ENCODE peak calls at places on chromosomes 13 and 19, in ten cellular contexts. One of them, this sample, is unnamed.
A peak's percentile ranks its signal among the peaks of the same experiment; 100 is the strongest.

GRCh38 chr19:13985771-13986347 is 20.3 kb downstream of the RFX1 start:
- DNase-seq in cardiac muscle cell: no peak
- DNase-seq in activated naive CD4-positive, alpha-beta T cell: no peak
- DNase-seq in T-helper 9 cell: no peak
- DNase-seq in T-helper 2 cell: no peak
- DNase-seq in T-helper 1 cell: no peak
- DNase-seq in left cardiac atrium: no peak
- DNase-seq in stimulated activated CD4-positive, alpha-beta T cell treated with anti-CD3 and anti-CD28 coated beads, Interleukin-4, amount 100 ng/mL, for 48 hours: no peak
- DNase-seq in esophagus muscularis mucosa: no peak
- DNase-seq in NAMALWA: no peak
- DNase-seq in this sample: peak; percentile 31

GRCh38 chr13:92187378-92187989 is 789.1 kb downstream of the GPC5 start:
- DNase-seq in stimulated activated CD4-positive, alpha-beta T cell treated with anti-CD3 and anti-CD28 coated beads, Interleukin-4, amount 100 ng/mL, for 48 hours: peak; percentile 7
- DNase-seq in NAMALWA: peak; percentile 88
- DNase-seq in T-helper 1 cell: peak; percentile 5
- DNase-seq in cardiac muscle cell: peak; percentile 52
- DNase-seq in activated naive CD4-positive, alpha-beta T cell: no peak
- DNase-seq in left cardiac atrium: no peak
- DNase-seq in T-helper 2 cell: peak; percentile 10
- DNase-seq in esophagus muscularis mucosa: no peak
- DNase-seq in T-helper 9 cell: no peak
- DNase-seq in this sample: peak; percentile 84

GRCh38 chr19:33819875-33820781 is 23.5 kb downstream of the KCTD15 start:
- DNase-seq in esophagus muscularis mucosa: no peak
- DNase-seq in T-helper 1 cell: peak; percentile 91
- DNase-seq in T-helper 9 cell: peak; percentile 52
- DNase-seq in activated naive CD4-positive, alpha-beta T cell: no peak
- DNase-seq in NAMALWA: peak; percentile 66
- DNase-seq in T-helper 2 cell: peak; percentile 60
- DNase-seq in stimulated activated CD4-positive, alpha-beta T cell treated with anti-CD3 and anti-CD28 coated beads, Interleukin-4, amount 100 ng/mL, for 48 hours: peak; percentile 64
- DNase-seq in cardiac muscle cell: peak; percentile 63
- DNase-seq in left cardiac atrium: peak; percentile 91
- DNase-seq in this sample: peak; percentile 54

GRCh38 chr19:40578442-40578908 is 1.8 kb downstream of the SHKBP1 start:
- DNase-seq in T-helper 2 cell: no peak
- DNase-seq in T-helper 9 cell: no peak
- DNase-seq in esophagus muscularis mucosa: no peak
- DNase-seq in stimulated activated CD4-positive, alpha-beta T cell treated with anti-CD3 and anti-CD28 coated beads, Interleukin-4, amount 100 ng/mL, for 48 hours: no peak
- DNase-seq in T-helper 1 cell: no peak
- DNase-seq in NAMALWA: no peak
- DNase-seq in activated naive CD4-positive, alpha-beta T cell: no peak
- DNase-seq in cardiac muscle cell: no peak
- DNase-seq in left cardiac atrium: no peak
- DNase-seq in this sample: peak; percentile 34

GRCh38 chr13:93422980-93423554 is 196.5 kb downstream of the GPC6 start:
- DNase-seq in cardiac muscle cell: no peak
- DNase-seq in activated naive CD4-positive, alpha-beta T cell: no peak
- DNase-seq in esophagus muscularis mucosa: no peak
- DNase-seq in NAMALWA: no peak
- DNase-seq in left cardiac atrium: no peak
- DNase-seq in T-helper 1 cell: no peak
- DNase-seq in stimulated activated CD4-positive, alpha-beta T cell treated with anti-CD3 and anti-CD28 coated beads, Interleukin-4, amount 100 ng/mL, for 48 hours: no peak
- DNase-seq in T-helper 2 cell: no peak
- DNase-seq in T-helper 9 cell: no peak
- DNase-seq in this sample: no peak

GRCh38 chr13:51826606-51827005 is 18.4 kb downstream of the TMEM272 start:
- DNase-seq in T-helper 2 cell: no peak
- DNase-seq in NAMALWA: no peak
- DNase-seq in activated naive CD4-positive, alpha-beta T cell: no peak
- DNase-seq in left cardiac atrium: peak; percentile 75
- DNase-seq in T-helper 1 cell: no peak
- DNase-seq in T-helper 9 cell: no peak
- DNase-seq in stimulated activated CD4-positive, alpha-beta T cell treated with anti-CD3 and anti-CD28 coated beads, Interleukin-4, amount 100 ng/mL, for 48 hours: no peak
- DNase-seq in cardiac muscle cell: no peak
- DNase-seq in esophagus muscularis mucosa: no peak
- DNase-seq in this sample: peak; percentile 62

GRCh38 chr19:6736169-6736916 is 1.0 kb downstream of the GPR108 start:
- DNase-seq in T-helper 2 cell: peak; percentile 93
- DNase-seq in left cardiac atrium: peak; percentile 83
- DNase-seq in activated naive CD4-positive, alpha-beta T cell: peak; percentile 13
- DNase-seq in cardiac muscle cell: peak; percentile 86
- DNase-seq in esophagus muscularis mucosa: peak; percentile 94
- DNase-seq in T-helper 1 cell: peak; percentile 88
- DNase-seq in NAMALWA: peak; percentile 81
- DNase-seq in stimulated activated CD4-positive, alpha-beta T cell treated with anti-CD3 and anti-CD28 coated beads, Interleukin-4, amount 100 ng/mL, for 48 hours: peak; percentile 61
- DNase-seq in T-helper 9 cell: peak; percentile 45
- DNase-seq in this sample: peak; percentile 90

GRCh38 chr13:50341526-50341925 is 326.3 kb downstream of the KCNRG start:
- DNase-seq in stimulated activated CD4-positive, alpha-beta T cell treated with anti-CD3 and anti-CD28 coated beads, Interleukin-4, amount 100 ng/mL, for 48 hours: no peak
- DNase-seq in left cardiac atrium: no peak
- DNase-seq in T-helper 2 cell: no peak
- DNase-seq in T-helper 1 cell: no peak
- DNase-seq in NAMALWA: no peak
- DNase-seq in cardiac muscle cell: no peak
- DNase-seq in activated naive CD4-positive, alpha-beta T cell: no peak
- DNase-seq in esophagus muscularis mucosa: peak; percentile 39
- DNase-seq in T-helper 9 cell: no peak
- DNase-seq in this sample: no peak

GRCh38 chr13:43319617-43320444 is 296.4 kb downstream of the DNAJC15 start:
- DNase-seq in esophagus muscularis mucosa: no peak
- DNase-seq in T-helper 9 cell: no peak
- DNase-seq in NAMALWA: no peak
- DNase-seq in cardiac muscle cell: no peak
- DNase-seq in left cardiac atrium: no peak
- DNase-seq in activated naive CD4-positive, alpha-beta T cell: no peak
- DNase-seq in T-helper 2 cell: no peak
- DNase-seq in T-helper 1 cell: no peak
- DNase-seq in stimulated activated CD4-positive, alpha-beta T cell treated with anti-CD3 and anti-CD28 coated beads, Interleukin-4, amount 100 ng/mL, for 48 hours: no peak
- DNase-seq in this sample: no peak

This sample was measured in OCI-LY7.